ENCODE peak calls at places on chromosomes 11 and 22, in eight cellular contexts. G is cardiac fibroblast, P is upper lobe of right lung, I is GM10248, X is mucosa of descending colon, E is A549, D is BJ, N is fibroblast of pulmonary artery. S is an unnamed sample.

GRCh38 chr11:5564259-5565019 is 16.1 kb upstream of the OR52H1 start:
- DNase-seq in G (peak), P (no peak), I (no peak), X (no peak), E (no peak), D (no peak), N (peak), S (no peak)

GRCh38 chr11:110435780-110436717 is 6.3 kb downstream of the FDX1 start:
- DNase-seq in G (peak), P (no peak), I (no peak), X (no peak), E (no peak), D (no peak), N (peak), S (no peak)

GRCh38 chr11:120212259-120212888 is 1.5 kb downstream of the OAF start:
- DNase-seq in G (no peak), P (no peak), I (no peak), X (no peak), E (no peak), D (no peak), N (no peak), S (no peak)

GRCh38 chr22:22843848-22844247 is 43.8 kb upstream of the IGLL5 start:
- DNase-seq in G (no peak), P (no peak), I (no peak), X (no peak), E (no peak), D (no peak), N (no peak), S (no peak)

GRCh38 chr11:73203322-73203721 is 14.8 kb upstream of the P2RY2 start:
- DNase-seq in G (no peak), P (peak), I (no peak), X (no peak), E (no peak), D (no peak), N (no peak), S (no peak)

GRCh38 chr11:44779736-44780520 is 53.2 kb downstream of the TSPAN18 start:
- DNase-seq in G (no peak), P (no peak), I (no peak), X (no peak), E (no peak), D (no peak), N (no peak), S (no peak)

GRCh38 chr11:13405220-13405619 is 57.8 kb downstream of the BTBD10 start:
- DNase-seq in G (no peak), P (no peak), I (no peak), X (peak), E (no peak), D (no peak), N (no peak), S (no peak)

GRCh38 chr11:69102732-69103615 is 52.8 kb upstream of the SMIM38 start:
- DNase-seq in G (no peak), P (no peak), I (peak), X (no peak), E (no peak), D (no peak), N (no peak), S (no peak)

GRCh38 chr22:45879552-45879949 is 97.4 kb downstream of the WNT7B start:
- DNase-seq in G (no peak), P (peak), I (no peak), X (no peak), E (no peak), D (no peak), N (no peak), S (no peak)

GRCh38 chr22:46842606-46843005 is 80.2 kb downstream of the TBC1D22A start:
- DNase-seq in G (no peak), P (no peak), I (no peak), X (no peak), E (no peak), D (no peak), N (no peak), S (no peak)

GRCh38 chr11:97965849-97966646 is 1054.7 kb upstream of the CNTN5 start:
- DNase-seq in G (peak), P (no peak), I (no peak), X (no peak), E (no peak), D (peak), N (peak), S (no peak)

GRCh38 chr22:27348634-27349033 is 452.9 kb downstream of the MN1 start:
- DNase-seq in G (peak), P (no peak), I (no peak), X (no peak), E (no peak), D (no peak), N (peak), S (no peak)

GRCh38 chr11:10387209-10388083 is 67.6 kb upstream of the AMPD3 start:
- DNase-seq in G (peak), P (no peak), I (no peak), X (peak), E (no peak), D (peak), N (peak), S (no peak)

GRCh38 chr11:1206391-1207271 is 16.2 kb upstream of the MUC5B start:
- DNase-seq in G (no peak), P (peak), I (no peak), X (no peak), E (no peak), D (no peak), N (no peak), S (no peak)

GRCh38 chr11:35923452-35923851 is 20.4 kb upstream of the LDLRAD3 start:
- DNase-seq in G (peak), P (no peak), I (no peak), X (no peak), E (no peak), D (no peak), N (peak), S (no peak)

GRCh38 chr11:111735262-111736116 is 30.7 kb downstream of the PPP2R1B start:
- DNase-seq in G (peak), P (no peak), I (no peak), X (peak), E (peak), D (peak), N (peak), S (no peak)

GRCh38 chr11:10459029-10459970 is 4.2 kb downstream of the AMPD3 start:
- DNase-seq in G (no peak), P (no peak), I (peak), X (peak), E (no peak), D (no peak), N (peak), S (peak)

GRCh38 chr11:75338516-75339218 is 12.8 kb downstream of the ARRB1 start:
- DNase-seq in G (no peak), P (no peak), I (no peak), X (no peak), E (no peak), D (no peak), N (no peak), S (no peak)

GRCh38 chr11:605286-606129 is 10.2 kb downstream of the IRF7 start:
- DNase-seq in G (no peak), P (no peak), I (no peak), X (no peak), E (no peak), D (no peak), N (no peak), S (no peak)

GRCh38 chr11:44564653-44565007 is 833 bp upstream of the CD82 start:
- DNase-seq in G (peak), P (peak), I (no peak), X (no peak), E (no peak), D (peak), N (peak), S (no peak)

GRCh38 chr11:19428206-19429001 is 187.7 kb upstream of the E2F8 start:
- DNase-seq in G (no peak), P (no peak), I (no peak), X (no peak), E (peak), D (no peak), N (no peak), S (no peak)

GRCh38 chr11:90288207-90288821 is 65.5 kb upstream of the CHORDC1 start:
- DNase-seq in G (peak), P (no peak), I (peak), X (no peak), E (peak), D (no peak), N (peak), S (peak)

GRCh38 chr11:36507824-36508489 is 2.1 kb downstream of the TRAF6 start:
- DNase-seq in G (no peak), P (no peak), I (no peak), X (no peak), E (no peak), D (no peak), N (no peak), S (no peak)

GRCh38 chr11:47413908-47414684 is 5.7 kb downstream of the SLC39A13 start:
- DNase-seq in G (peak), P (peak), I (no peak), X (no peak), E (no peak), D (no peak), N (peak), S (no peak)

GRCh38 chr22:22086501-22087158 is 104.0 kb upstream of the TOP3B start:
- DNase-seq in G (peak), P (no peak), I (no peak), X (no peak), E (no peak), D (no peak), N (no peak), S (no peak)

GRCh38 chr22:39212721-39213376 is 31.9 kb downstream of the PDGFB start:
- DNase-seq in G (peak), P (peak), I (no peak), X (no peak), E (peak), D (no peak), N (peak), S (no peak)

GRCh38 chr11:60763692-60764369 is 7.2 kb downstream of the MS4A15 start:
- DNase-seq in G (no peak), P (no peak), I (no peak), X (no peak), E (no peak), D (no peak), N (no peak), S (peak)

GRCh38 chr11:60868682-60869450 is 1.5 kb downstream of the ZP1 start:
- DNase-seq in G (no peak), P (peak), I (no peak), X (no peak), E (no peak), D (no peak), N (no peak), S (no peak)

GRCh38 chr11:69492201-69492991 is 10.9 kb downstream of the LINC01488 start:
- DNase-seq in G (no peak), P (no peak), I (no peak), X (no peak), E (no peak), D (no peak), N (no peak), S (no peak)

GRCh38 chr11:31887180-31887579 is 76.1 kb upstream of the PAX6 start:
- DNase-seq in G (no peak), P (no peak), I (no peak), X (peak), E (peak), D (no peak), N (no peak), S (no peak)

GRCh38 chr11:57761301-57762234 is at the start of gene CTNND1:
- DNase-seq in G (peak), P (peak), I (peak), X (peak), E (peak), D (peak), N (peak), S (peak)

GRCh38 chr22:46727813-46728364 is 10.2 kb downstream of the CERK start:
- DNase-seq in G (no peak), P (no peak), I (no peak), X (no peak), E (no peak), D (no peak), N (no peak), S (no peak)

GRCh38 chr11:70567680-70568503 is 169.6 kb downstream of the CTTN start:
- DNase-seq in G (peak), P (peak), I (no peak), X (peak), E (no peak), D (no peak), N (peak), S (no peak)

GRCh38 chr11:64768300-64768694 is 8.5 kb upstream of the PYGM start:
- DNase-seq in G (no peak), P (no peak), I (no peak), X (no peak), E (no peak), D (no peak), N (no peak), S (no peak)

GRCh38 chr11:48122246-48122645 is 94.4 kb upstream of the OR4B1 start:
- DNase-seq in G (no peak), P (no peak), I (no peak), X (no peak), E (no peak), D (no peak), N (no peak), S (no peak)

GRCh38 chr11:122645847-122646246 is 9.7 kb upstream of the UBASH3B start:
- DNase-seq in G (no peak), P (no peak), I (no peak), X (no peak), E (no peak), D (no peak), N (no peak), S (no peak)

GRCh38 chr22:34111210-34111824 is 191.0 kb upstream of the LARGE1 start:
- DNase-seq in G (peak), P (no peak), I (peak), X (peak), E (peak), D (no peak), N (peak), S (peak)

GRCh38 chr11:121566279-121567168 is 113.8 kb upstream of the SORL1-AS1 start:
- DNase-seq in G (no peak), P (no peak), I (no peak), X (no peak), E (no peak), D (no peak), N (no peak), S (no peak)

DNA sequence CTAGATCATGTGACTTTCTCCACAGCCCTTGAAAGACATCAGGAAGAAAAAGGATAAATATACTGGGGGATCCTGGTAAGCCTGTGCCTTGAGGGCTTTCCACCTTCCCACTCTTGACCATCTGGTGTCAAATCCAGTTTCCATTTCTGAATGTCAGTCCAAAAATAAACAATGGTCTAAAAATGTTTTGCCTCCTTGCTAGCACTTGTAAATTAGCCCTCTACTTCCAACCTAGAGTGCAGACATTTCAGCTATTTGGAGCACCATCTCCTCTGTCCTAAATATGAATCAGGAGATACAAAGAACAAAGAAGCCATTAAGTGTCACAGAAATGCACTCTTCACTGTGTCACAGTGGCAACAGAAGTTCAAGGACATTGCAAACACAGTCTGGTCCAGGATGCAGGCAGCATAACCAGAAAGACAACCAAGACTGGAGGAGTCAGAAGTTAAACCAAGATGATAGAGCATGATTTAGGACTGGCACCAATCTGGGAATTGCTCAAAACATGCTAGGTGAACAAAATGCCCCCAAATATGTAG is 88.1 kb downstream of the CCDC34 start:
- DNase-seq in G (no peak), P (no peak), I (no peak), X (no peak), E (no peak), D (no peak), N (no peak), S (no peak)
- TF ChIP-seq CTCF in G (no peak), P (no peak), I (no peak), X (no peak), E (no peak), D (no peak), N (no peak), S (no peak)

GRCh38 chr11:133403900-133404299 is 128.4 kb downstream of the OPCML start:
- DNase-seq in G (no peak), P (no peak), I (no peak), X (no peak), E (peak), D (no peak), N (no peak), S (no peak)
- TF ChIP-seq CTCF in G (no peak), P (peak), I (no peak), X (no peak), E (no peak), D (no peak), N (no peak), S (no peak)

GRCh38 chr11:86802601-86803051 is 2.3 kb downstream of the PRSS23 start:
- DNase-seq in G (peak), P (no peak), I (no peak), X (peak), E (peak), D (no peak), N (peak), S (peak)
- TF ChIP-seq CTCF in G (peak), P (peak), I (peak), X (peak), E (peak), D (peak), N (peak), S (no peak)

DNA sequence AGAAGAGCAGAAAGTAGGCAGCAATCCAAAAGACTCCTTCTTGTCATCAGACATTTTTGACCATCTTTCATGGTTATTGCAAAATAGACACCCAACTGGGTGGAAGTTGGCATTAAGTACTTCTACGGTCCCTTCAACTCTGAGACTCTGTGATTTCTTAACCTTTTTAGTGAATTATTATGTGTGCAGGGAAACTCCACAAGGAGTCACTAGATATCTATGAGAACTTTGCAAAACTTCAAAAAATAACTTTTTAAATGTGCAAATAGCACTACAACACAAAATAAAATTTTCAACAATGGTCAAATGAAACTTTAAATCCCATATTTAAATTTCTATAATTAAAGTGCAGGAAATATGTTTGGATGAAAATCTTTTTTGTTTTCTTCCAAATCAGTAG is 88.7 kb downstream of the SLC17A6 start:
- DNase-seq in G (no peak), P (no peak), I (no peak), X (no peak), E (no peak), D (no peak), N (no peak), S (no peak)
- TF ChIP-seq CTCF in G (no peak), P (no peak), I (no peak), X (no peak), E (no peak), D (no peak), N (no peak), S (no peak)

GRCh38 chr22:35206889-35207288 is 50.4 kb upstream of the HMGXB4 start:
- DNase-seq in G (no peak), P (no peak), I (no peak), X (no peak), E (no peak), D (no peak), N (no peak), S (no peak)

GRCh38 chr22:35205956-35206355 is 51.3 kb upstream of the HMGXB4 start:
- DNase-seq in G (peak), P (no peak), I (no peak), X (no peak), E (no peak), D (no peak), N (peak), S (no peak)

GRCh38 chr22:35203583-35203982 is 53.7 kb upstream of the HMGXB4 start:
- DNase-seq in G (no peak), P (no peak), I (no peak), X (no peak), E (no peak), D (no peak), N (no peak), S (no peak)

GRCh38 chr22:35208003-35208402 is 49.3 kb upstream of the HMGXB4 start:
- DNase-seq in G (no peak), P (no peak), I (no peak), X (no peak), E (no peak), D (no peak), N (no peak), S (no peak)

DNA sequence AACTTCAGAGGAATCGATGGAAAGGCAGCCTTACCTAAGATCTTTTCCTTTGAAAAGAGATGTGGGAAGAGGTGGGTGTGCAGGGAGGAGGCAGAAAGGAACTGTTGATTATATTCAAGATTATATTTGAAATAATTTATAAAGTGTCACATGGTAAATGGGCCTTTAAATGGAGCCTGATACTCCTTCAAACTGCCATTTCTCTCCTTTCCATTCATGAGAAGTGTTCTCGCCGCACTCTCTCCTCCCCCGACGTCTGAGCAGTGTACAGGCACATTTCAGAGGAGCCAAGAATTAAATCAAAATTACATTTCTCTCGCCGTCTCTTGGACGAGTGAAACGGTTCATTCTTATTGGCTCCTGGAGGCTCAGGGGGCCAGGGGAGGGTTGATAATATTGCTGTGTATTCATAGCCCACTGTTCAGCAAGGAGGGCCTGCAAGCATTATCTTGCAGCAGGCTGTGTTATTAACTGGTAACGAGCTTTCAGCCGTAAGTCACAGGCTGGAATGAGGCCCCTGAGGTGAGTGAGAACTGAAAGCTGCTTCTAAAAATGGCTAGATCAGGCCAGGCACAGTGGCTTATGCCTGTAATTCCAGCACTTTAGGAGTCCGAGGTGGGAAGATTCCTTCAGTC is 52.0 kb upstream of the HMGXB4 start:
- DNase-seq in G (peak), P (no peak), I (no peak), X (no peak), E (no peak), D (no peak), N (no peak), S (no peak)
- TF ChIP-seq CTCF in G (no peak), P (no peak), I (no peak), X (no peak), E (no peak), D (no peak), N (no peak), S (no peak)

GRCh38 chr11:21323617-21324016 is 654.2 kb downstream of the NELL1 start:
- DNase-seq in G (no peak), P (no peak), I (no peak), X (no peak), E (no peak), D (no peak), N (no peak), S (no peak)
- TF ChIP-seq CTCF in G (no peak), P (no peak), I (no peak), X (no peak), E (no peak), D (no peak), N (no peak), S (no peak)

DNA sequence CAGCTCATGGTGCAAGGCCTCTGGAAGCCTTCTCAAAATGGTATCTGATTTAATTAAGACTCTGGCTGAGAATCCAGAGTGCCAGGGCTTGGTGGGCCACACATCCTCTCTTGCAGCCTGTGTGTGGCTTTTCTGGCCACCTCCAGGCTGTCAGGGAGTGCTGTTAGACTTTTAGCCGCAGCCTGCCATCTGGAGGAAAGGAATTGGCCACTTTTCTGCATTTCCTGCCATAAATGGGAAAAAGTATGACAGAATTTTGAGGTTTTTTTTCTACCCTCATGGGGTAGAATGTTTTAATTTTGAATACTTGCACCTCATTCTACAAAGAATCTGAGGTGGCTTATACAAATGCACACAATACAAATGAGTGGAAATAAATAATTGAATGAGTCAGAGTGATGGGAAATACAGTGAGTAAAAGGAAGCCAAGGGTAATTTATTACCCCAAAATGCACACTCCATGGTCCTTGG is 218.4 kb downstream of the ADAMTS15 start:
- DNase-seq in G (peak), P (no peak), I (no peak), X (no peak), E (no peak), D (no peak), N (peak), S (no peak)
- TF ChIP-seq CTCF in G (peak), P (no peak), I (no peak), X (no peak), E (no peak), D (peak), N (peak), S (no peak)